ENCODE peak calls at places on chromosomes 4 and X, in seven cellular contexts. One of them, this sample, is unnamed.

GRCh38 chr4:148834804-148835598 is 392.8 kb upstream of the NR3C2 start:
- DNase-seq in SK-N-SH: no peak
- DNase-seq in H1: no peak
- DNase-seq in HCT116: no peak
- DNase-seq in GM12878: no peak
- DNase-seq in K562: no peak
- DNase-seq in HepG2: no peak
- DNase-seq in this sample: no peak

GRCh38 chr4:80077639-80078038 is 4.6 kb upstream of the ANTXR2 start:
- DNase-seq in HepG2: no peak
- DNase-seq in SK-N-SH: no peak
- DNase-seq in HCT116: no peak
- DNase-seq in K562: no peak
- DNase-seq in H1: no peak
- DNase-seq in GM12878: no peak
- DNase-seq in this sample: no peak

GRCh38 chr4:3318561-3319021 is 25.8 kb downstream of the RGS12 start:
- DNase-seq in H1: peak
- DNase-seq in SK-N-SH: no peak
- DNase-seq in HepG2: no peak
- DNase-seq in HCT116: no peak
- DNase-seq in K562: peak
- DNase-seq in GM12878: no peak
- DNase-seq in this sample: no peak

GRCh38 chrX:19846995-19847790 is 40.2 kb downstream of the SH3KBP1 start:
- DNase-seq in H1: peak
- DNase-seq in HepG2: no peak
- DNase-seq in HCT116: no peak
- DNase-seq in SK-N-SH: no peak
- DNase-seq in K562: peak
- DNase-seq in GM12878: no peak
- DNase-seq in this sample: no peak

GRCh38 chr4:122309988-122310626 is 68.7 kb upstream of the ADAD1 start:
- DNase-seq in H1: no peak
- DNase-seq in HepG2: peak
- DNase-seq in GM12878: no peak
- DNase-seq in HCT116: no peak
- DNase-seq in SK-N-SH: no peak
- DNase-seq in K562: peak
- DNase-seq in this sample: no peak

GRCh38 chrX:38664285-38664684 is 102.9 kb downstream of the TSPAN7 start:
- DNase-seq in H1: no peak
- DNase-seq in HepG2: peak
- DNase-seq in HCT116: peak
- DNase-seq in SK-N-SH: peak
- DNase-seq in K562: peak
- DNase-seq in GM12878: no peak
- DNase-seq in this sample: peak

GRCh38 chr4:107153956-107154355 is 117.8 kb upstream of the DKK2 start:
- DNase-seq in K562: no peak
- DNase-seq in HepG2: no peak
- DNase-seq in H1: no peak
- DNase-seq in HCT116: no peak
- DNase-seq in GM12878: no peak
- DNase-seq in SK-N-SH: no peak
- DNase-seq in this sample: no peak

GRCh38 chr4:139454111-139454600 is at the start of gene RAB33B:
- DNase-seq in H1: no peak
- DNase-seq in HepG2: no peak
- DNase-seq in GM12878: no peak
- DNase-seq in K562: no peak
- DNase-seq in SK-N-SH: no peak
- DNase-seq in HCT116: no peak
- DNase-seq in this sample: no peak

GRCh38 chrX:2848806-2849420 is 20.2 kb downstream of the GYG2 start:
- DNase-seq in H1: no peak
- DNase-seq in K562: no peak
- DNase-seq in GM12878: no peak
- DNase-seq in SK-N-SH: no peak
- DNase-seq in HepG2: peak
- DNase-seq in HCT116: no peak
- DNase-seq in this sample: peak

GRCh38 chr4:156786713-156787112 is 184.9 kb downstream of the PDGFC start:
- DNase-seq in K562: no peak
- DNase-seq in H1: no peak
- DNase-seq in HepG2: no peak
- DNase-seq in GM12878: no peak
- DNase-seq in SK-N-SH: no peak
- DNase-seq in HCT116: no peak
- DNase-seq in this sample: no peak

GRCh38 chrX:66163849-66164401 is at the start of gene HEPH:
- DNase-seq in HCT116: no peak
- DNase-seq in HepG2: no peak
- DNase-seq in H1: peak
- DNase-seq in SK-N-SH: no peak
- DNase-seq in K562: peak
- DNase-seq in GM12878: peak
- DNase-seq in this sample: no peak
- TF ChIP-seq JUND in HCT116: no peak
- TF ChIP-seq JUND in HepG2: no peak
- TF ChIP-seq JUND in H1: no peak
- TF ChIP-seq JUND in SK-N-SH: no peak
- TF ChIP-seq JUND in K562: no peak
- TF ChIP-seq JUND in GM12878: no peak
- TF ChIP-seq JUND in this sample: no peak

GRCh38 chr4:25550376-25551030 is 105.1 kb upstream of the SLC34A2 start:
- DNase-seq in HCT116: no peak
- DNase-seq in HepG2: no peak
- DNase-seq in H1: no peak
- DNase-seq in GM12878: no peak
- DNase-seq in SK-N-SH: no peak
- DNase-seq in K562: no peak
- DNase-seq in this sample: no peak

GRCh38 chr4:25549413-25549812 is 106.2 kb upstream of the SLC34A2 start:
- DNase-seq in SK-N-SH: no peak
- DNase-seq in H1: no peak
- DNase-seq in K562: no peak
- DNase-seq in GM12878: no peak
- DNase-seq in HepG2: no peak
- DNase-seq in HCT116: no peak
- DNase-seq in this sample: no peak

GRCh38 chr4:25547343-25547742 is 108.3 kb upstream of the SLC34A2 start:
- DNase-seq in GM12878: no peak
- DNase-seq in K562: no peak
- DNase-seq in H1: no peak
- DNase-seq in HCT116: no peak
- DNase-seq in SK-N-SH: no peak
- DNase-seq in HepG2: no peak
- DNase-seq in this sample: no peak

GRCh38 chr4:25551608-25552007 is 104.0 kb upstream of the SLC34A2 start:
- DNase-seq in SK-N-SH: no peak
- DNase-seq in H1: no peak
- DNase-seq in HCT116: no peak
- DNase-seq in GM12878: no peak
- DNase-seq in HepG2: no peak
- DNase-seq in K562: no peak
- DNase-seq in this sample: no peak

GRCh38 chr4:25552580-25553271 is 102.9 kb upstream of the SLC34A2 start:
- DNase-seq in HCT116: no peak
- DNase-seq in K562: no peak
- DNase-seq in GM12878: no peak
- DNase-seq in HepG2: no peak
- DNase-seq in SK-N-SH: no peak
- DNase-seq in H1: no peak
- DNase-seq in this sample: peak
- TF ChIP-seq JUND in HCT116: no peak
- TF ChIP-seq JUND in K562: no peak
- TF ChIP-seq JUND in GM12878: no peak
- TF ChIP-seq JUND in HepG2: no peak
- TF ChIP-seq JUND in SK-N-SH: no peak
- TF ChIP-seq JUND in H1: no peak
- TF ChIP-seq JUND in this sample: no peak

GRCh38 chr4:123444298-123444731 is 47.7 kb downstream of the SPRY1 start:
- DNase-seq in HepG2: peak
- DNase-seq in HCT116: no peak
- DNase-seq in GM12878: peak
- DNase-seq in H1: peak
- DNase-seq in K562: peak
- DNase-seq in SK-N-SH: no peak
- DNase-seq in this sample: no peak

GRCh38 chr4:123449362-123449761 is 52.8 kb downstream of the SPRY1 start:
- DNase-seq in GM12878: no peak
- DNase-seq in H1: no peak
- DNase-seq in HCT116: no peak
- DNase-seq in HepG2: no peak
- DNase-seq in SK-N-SH: no peak
- DNase-seq in K562: no peak
- DNase-seq in this sample: no peak

GRCh38 chr4:123446791-123447474 is 50.3 kb downstream of the SPRY1 start:
- DNase-seq in GM12878: no peak
- DNase-seq in K562: no peak
- DNase-seq in H1: no peak
- DNase-seq in HepG2: peak
- DNase-seq in HCT116: no peak
- DNase-seq in SK-N-SH: no peak
- DNase-seq in this sample: no peak

GRCh38 chr4:123438031-123438430 is 41.4 kb downstream of the SPRY1 start:
- DNase-seq in HCT116: no peak
- DNase-seq in GM12878: no peak
- DNase-seq in SK-N-SH: no peak
- DNase-seq in H1: no peak
- DNase-seq in K562: no peak
- DNase-seq in HepG2: no peak
- DNase-seq in this sample: no peak

GRCh38 chr4:123443401-123444297 is 47.1 kb downstream of the SPRY1 start:
- DNase-seq in GM12878: peak
- DNase-seq in HCT116: no peak
- DNase-seq in H1: no peak
- DNase-seq in K562: no peak
- DNase-seq in SK-N-SH: peak
- DNase-seq in HepG2: no peak
- DNase-seq in this sample: no peak
- TF ChIP-seq JUND in GM12878: no peak
- TF ChIP-seq JUND in HCT116: no peak
- TF ChIP-seq JUND in H1: no peak
- TF ChIP-seq JUND in K562: no peak
- TF ChIP-seq JUND in SK-N-SH: no peak
- TF ChIP-seq JUND in HepG2: no peak
- TF ChIP-seq JUND in this sample: no peak

GRCh38 chr4:169612869-169613859 is 781 bp upstream of the NEK1 start:
- DNase-seq in HepG2: peak
- DNase-seq in H1: peak
- DNase-seq in GM12878: no peak
- DNase-seq in SK-N-SH: peak
- DNase-seq in K562: peak
- DNase-seq in HCT116: peak
- DNase-seq in this sample: peak
- TF ChIP-seq JUND in HepG2: no peak
- TF ChIP-seq JUND in H1: no peak
- TF ChIP-seq JUND in GM12878: no peak
- TF ChIP-seq JUND in SK-N-SH: no peak
- TF ChIP-seq JUND in K562: peak
- TF ChIP-seq JUND in HCT116: no peak
- TF ChIP-seq JUND in this sample: no peak

DNA sequence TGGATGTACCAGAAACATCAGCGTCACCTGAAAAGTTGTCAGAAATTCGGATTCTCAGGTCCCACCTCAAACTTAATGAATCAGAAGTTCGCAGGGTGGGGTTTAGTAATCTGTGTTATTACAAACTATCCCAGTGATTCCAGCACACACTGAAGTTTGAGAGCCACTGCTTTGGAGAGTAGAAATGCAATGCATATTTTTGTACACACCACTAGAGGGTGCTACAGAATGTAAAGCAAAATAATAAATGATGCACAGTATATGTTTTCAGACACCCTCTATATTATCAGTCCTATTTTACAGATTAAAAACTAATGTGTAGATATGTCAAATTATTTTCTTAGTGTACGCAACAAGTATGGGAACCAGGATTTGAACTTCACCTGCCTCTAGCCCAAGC is 2.5 kb upstream of the MORF4L2 start:
- DNase-seq in HCT116: no peak
- DNase-seq in K562: peak
- DNase-seq in SK-N-SH: peak
- DNase-seq in GM12878: no peak
- DNase-seq in HepG2: peak
- DNase-seq in H1: no peak
- DNase-seq in this sample: peak
- TF ChIP-seq JUND in HCT116: no peak
- TF ChIP-seq JUND in K562: no peak
- TF ChIP-seq JUND in SK-N-SH: no peak
- TF ChIP-seq JUND in GM12878: no peak
- TF ChIP-seq JUND in HepG2: no peak
- TF ChIP-seq JUND in H1: no peak
- TF ChIP-seq JUND in this sample: no peak